ENCODE peak calls at places on chromosomes 12 and 14, in four cellular contexts. T is H9; X is CD8-positive, alpha-beta T cell; D is heart right ventricle. M is an unnamed sample.

GRCh38 chr12:29428630-29429029 is 47.7 kb upstream of the ERGIC2 start:
- DNase-seq in T (no peak), X (no peak), D (no peak), M (no peak)

GRCh38 chr14:61511558-61511924 is 183.8 kb upstream of the HIF1A start:
- DNase-seq in T (no peak), X (no peak), D (no peak), M (no peak)

GRCh38 chr12:91483471-91483985 is 300.9 kb upstream of the DCN start:
- DNase-seq in T (no peak), X (no peak), D (no peak), M (no peak)

GRCh38 chr12:48350249-48351021 is at the start of gene ZNF641:
- DNase-seq in T (peak; percentile 89), X (peak; percentile 75), D (peak; percentile 90), M (peak; percentile 85)

GRCh38 chr12:15788266-15789214 is 648 bp downstream of the EPS8 start:
- DNase-seq in T (peak; percentile 69), X (peak; percentile 0), D (peak; percentile 16), M (peak; percentile 56)

GRCh38 chr12:28424965-28425364 is 234.7 kb downstream of the CCDC91 start:
- DNase-seq in T (no peak), X (no peak), D (no peak), M (no peak)

GRCh38 chr14:103522649-103523582 is at the start of gene CKB:
- DNase-seq in T (peak; percentile 75), X (no peak), D (peak; percentile 80), M (peak; percentile 77)

GRCh38 chr14:41785696-41786095 is 179.0 kb downstream of the LRFN5 start:
- DNase-seq in T (no peak), X (no peak), D (no peak), M (peak; percentile 28)

GRCh38 chr12:110813298-110813697 is 33.5 kb upstream of the CCDC63 start:
- DNase-seq in T (peak; percentile 50), X (no peak), D (no peak), M (no peak)

GRCh38 chr12:54522213-54522612 is 24.7 kb downstream of the NCKAP1L start:
- DNase-seq in T (no peak), X (no peak), D (no peak), M (no peak)

GRCh38 chr12:93199831-93200236 is 177.9 kb upstream of the NUDT4 start:
- DNase-seq in T (no peak), X (no peak), D (no peak), M (no peak)

GRCh38 chr12:28296287-28296686 is 106.0 kb downstream of the CCDC91 start:
- DNase-seq in T (no peak), X (no peak), D (no peak), M (no peak)

GRCh38 chr12:50923361-50924130 is 28.8 kb upstream of the HIGD1C start:
- DNase-seq in T (no peak), X (no peak), D (no peak), M (peak; percentile 8)

GRCh38 chr14:57060276-57060956 is 208.3 kb downstream of the EXOC5 start:
- DNase-seq in T (no peak), X (no peak), D (no peak), M (no peak)

GRCh38 chr14:57061009-57061711 is 207.5 kb downstream of the EXOC5 start:
- DNase-seq in T (no peak), X (no peak), D (no peak), M (no peak)

GRCh38 chr14:57058319-57058718 is 210.4 kb downstream of the EXOC5 start:
- DNase-seq in T (no peak), X (no peak), D (no peak), M (no peak)

GRCh38 chr14:57052705-57053302 is 215.9 kb downstream of the EXOC5 start:
- DNase-seq in T (no peak), X (no peak), D (no peak), M (no peak)

GRCh38 chr14:57057803-57058202 is 210.9 kb downstream of the EXOC5 start:
- DNase-seq in T (no peak), X (no peak), D (no peak), M (peak; percentile 75)
- H3K4me1 ChIP-seq in T (no peaks in the 10 kb centered on the region), X (no peaks in the 10 kb centered on the region), D (no peaks in the 10 kb centered on the region), M (peaks cover 13% of the 10 kb centered on the region)

GRCh38 chr12:106023034-106023433 is 115.7 kb downstream of the NUAK1 start:
- DNase-seq in T (no peak), X (no peak), D (no peak), M (no peak)
- H3K27ac ChIP-seq in T (no peak overlapping the region), X (no peak overlapping the region), D (no peak overlapping the region), M (no peak overlapping the region)

DNA sequence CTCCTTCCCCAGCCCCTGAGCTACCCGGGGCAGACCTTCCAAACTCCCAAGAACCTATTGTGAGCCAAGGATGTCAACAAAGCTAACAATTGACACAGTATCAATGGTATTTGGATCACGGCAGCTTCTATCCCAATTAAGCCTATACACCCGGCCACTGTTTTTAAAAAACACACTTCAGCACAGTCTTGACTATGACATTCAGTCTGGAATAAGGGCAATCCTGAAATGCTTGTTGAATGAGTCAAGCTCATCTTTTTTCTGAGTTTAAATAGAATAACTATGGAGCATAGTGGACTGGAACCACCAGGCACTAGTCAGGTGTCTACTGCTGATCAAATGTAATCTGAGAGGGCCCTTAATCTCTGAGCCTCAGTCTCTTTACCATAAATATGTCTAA is 5.7 kb downstream of the DENND5B start:
- DNase-seq in T (no peak), X (no peak), D (no peak), M (no peak)
- H3K4me1 ChIP-seq in T (no peaks in the 10 kb centered on the region), X (no peaks in the 10 kb centered on the region), D (no peaks in the 10 kb centered on the region), M (peaks cover 17% of the 10 kb centered on the region)

DNA sequence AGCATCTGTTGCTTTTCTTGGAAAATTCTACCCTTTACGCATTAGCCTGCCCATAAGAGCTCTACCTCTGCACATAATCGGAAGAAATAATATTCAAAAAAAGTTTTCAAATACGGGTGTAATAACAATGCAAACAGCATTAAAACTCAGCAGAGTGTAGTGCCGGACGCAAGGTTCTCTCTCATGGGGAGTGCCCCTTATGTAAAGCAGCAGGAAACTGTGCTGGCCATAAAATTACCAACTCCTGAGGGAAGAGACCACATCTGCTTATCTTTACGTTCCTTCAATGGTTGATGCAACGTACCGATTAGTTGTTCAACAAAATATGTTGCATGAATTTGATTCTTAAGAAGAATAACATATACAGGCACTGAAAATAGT is 118.7 kb upstream of the TMCC3 start:
- DNase-seq in T (no peak), X (no peak), D (no peak), M (no peak)
- H3K27ac ChIP-seq in T (no peak overlapping the region), X (no peak overlapping the region), D (no peak overlapping the region), M (no peak overlapping the region)

DNA sequence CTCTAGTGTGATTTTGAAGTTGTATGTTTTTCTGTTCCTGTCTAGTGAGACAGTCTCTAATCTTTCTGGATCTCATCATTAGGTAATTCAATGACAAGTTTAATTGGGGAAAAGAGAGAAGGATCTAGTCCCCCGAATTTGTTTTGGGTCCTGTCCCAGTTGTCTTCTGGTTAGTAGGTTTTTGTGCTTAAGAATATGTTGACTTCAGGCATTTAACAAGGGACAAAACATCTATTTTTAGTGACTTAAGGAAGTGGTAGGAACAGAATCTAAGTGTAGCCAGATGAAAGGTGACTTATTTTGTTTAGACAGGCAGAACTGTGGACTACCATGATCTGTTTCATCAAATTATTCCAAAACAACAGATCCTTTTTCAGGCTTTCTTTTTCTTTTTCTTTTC is 2.2 kb downstream of the GPATCH2L start:
- DNase-seq in T (no peak), X (no peak), D (no peak), M (no peak)
- H3K4me1 ChIP-seq in T (no peaks in the 10 kb centered on the region), X (peaks cover 67% of the 10 kb centered on the region), D (peaks cover 3% of the 10 kb centered on the region), M (peaks cover 9% of the 10 kb centered on the region)

GRCh38 chr14:100400115-100400514 is 77.0 kb downstream of the SLC25A47 start:
- DNase-seq in T (no peak), X (no peak), D (no peak), M (peak; percentile 74)
- H3K27ac ChIP-seq in T (no peak overlapping the region), X (no peak overlapping the region), D (no peak overlapping the region), M (no peak overlapping the region)